ENCODE peak calls at places on chromosomes 16 and 17, in four cellular contexts. X is astrocyte of the spinal cord, W is tibial artery, V is cardiac muscle cell. R is an unnamed sample.

GRCh38 chr17:28747046-28747691 is 3.4 kb downstream of the TRAF4 start:
- DNase-seq in X (no peak), W (no peak), V (no peak), R (no peak)

GRCh38 chr17:65855245-65855644 is 293.8 kb upstream of the AXIN2 start:
- DNase-seq in X (peak; percentile 14), W (no peak), V (peak; percentile 6), R (no peak)

GRCh38 chr17:81039854-81040758 is 5.2 kb downstream of the BAIAP2 start:
- DNase-seq in X (peak; percentile 78), W (no peak), V (peak; percentile 57), R (no peak)

GRCh38 chr17:63156986-63157385 is 191.0 kb downstream of the TANC2 start:
- DNase-seq in X (no peak), W (no peak), V (no peak), R (no peak)

GRCh38 chr17:37147301-37147812 is 198.6 kb downstream of the AATF start:
- DNase-seq in X (peak; percentile 36), W (no peak), V (peak; percentile 11), R (no peak)

GRCh38 chr17:49069585-49070273 is 62.8 kb upstream of the B4GALNT2 start:
- DNase-seq in X (peak; percentile 34), W (no peak), V (peak; percentile 20), R (no peak)

GRCh38 chr17:83189013-83189672 is 109.7 kb downstream of the METRNL start:
- DNase-seq in X (no peak), W (no peak), V (no peak), R (no peak)

GRCh38 chr17:10815318-10815717 is 11.4 kb upstream of the TMEM238L start:
- DNase-seq in X (no peak), W (no peak), V (no peak), R (no peak)

GRCh38 chr17:52470553-52470952 is 312.0 kb upstream of the CA10 start:
- DNase-seq in X (no peak), W (no peak), V (no peak), R (no peak)

GRCh38 chr16:69328854-69329316 is 1.5 kb downstream of the PDF start:
- DNase-seq in X (peak; percentile 70), W (peak; percentile 2), V (no peak), R (no peak)

GRCh38 chr17:78144736-78145641 is 1.2 kb upstream of the C17orf99 start:
- DNase-seq in X (no peak), W (no peak), V (peak; percentile 18), R (no peak)

GRCh38 chr17:45132302-45132568 is at the start of gene PLCD3:
- DNase-seq in X (no peak), W (no peak), V (no peak), R (no peak)

GRCh38 chr16:70437582-70438324 is 1.1 kb downstream of the ST3GAL2 start:
- DNase-seq in X (peak; percentile 51), W (no peak), V (peak; percentile 71), R (no peak)

GRCh38 chr16:83143788-83144187 is 517.0 kb downstream of the CDH13 start:
- DNase-seq in X (peak; percentile 87), W (no peak), V (peak; percentile 40), R (no peak)

GRCh38 chr16:67406111-67406593 is 10.1 kb downstream of the ZDHHC1 start:
- DNase-seq in X (peak; percentile 58), W (no peak), V (peak; percentile 43), R (no peak)

GRCh38 chr16:87724490-87725291 is 41.1 kb downstream of the KLHDC4 start:
- DNase-seq in X (no peak), W (no peak), V (no peak), R (no peak)

GRCh38 chr17:3710951-3711383 is 12.7 kb upstream of the HASPIN start:
- DNase-seq in X (peak; percentile 45), W (no peak), V (peak; percentile 60), R (no peak)

GRCh38 chr16:28280881-28281836 is 11.2 kb upstream of the SBK1 start:
- DNase-seq in X (no peak), W (no peak), V (no peak), R (no peak)
- TF ChIP-seq CTCF in X (no peak), W (no peak), V (no peak), R (no peak)

GRCh38 chr16:53022374-53022773 is 30.3 kb downstream of the CHD9NB start:
- DNase-seq in X (peak; percentile 50), W (no peak), V (peak; percentile 72), R (peak; percentile 28)
- TF ChIP-seq CTCF in X (peak; percentile 61), W (peak; percentile 34), V (peak; percentile 69), R (peak; percentile 84)

GRCh38 chr17:20172378-20172775 is 163.2 kb downstream of the SPECC1 start:
- DNase-seq in X (no peak), W (no peak), V (no peak), R (no peak)
- TF ChIP-seq CTCF in X (no peak), W (no peak), V (no peak), R (no peak)

GRCh38 chr17:9622961-9623360 is 22.4 kb upstream of the USP43 start:
- DNase-seq in X (no peak), W (no peak), V (no peak), R (no peak)

GRCh38 chr17:9632741-9633140 is 12.6 kb upstream of the USP43 start:
- DNase-seq in X (no peak), W (no peak), V (no peak), R (no peak)

DNA sequence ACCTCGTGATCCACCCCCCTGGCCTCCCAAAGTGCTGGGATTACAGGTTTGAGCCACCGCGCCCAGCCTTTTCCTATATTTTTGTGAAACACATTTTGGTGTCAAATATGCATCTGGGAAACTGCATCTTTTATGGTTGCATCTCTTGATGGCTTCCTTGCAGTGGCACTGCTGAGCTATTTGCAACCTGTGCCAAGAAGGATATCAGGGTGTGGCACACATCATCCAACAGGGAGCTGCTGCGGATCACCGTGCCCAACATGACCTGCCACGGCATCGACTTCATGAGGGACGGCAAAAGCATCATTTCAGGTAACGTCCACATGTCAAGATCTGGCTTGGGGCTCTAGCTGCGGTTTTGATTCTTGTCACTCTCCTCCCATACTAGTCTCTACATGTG is 16.8 kb upstream of the USP43 start:
- DNase-seq in X (no peak), W (no peak), V (no peak), R (no peak)
- TF ChIP-seq CTCF in X (no peak), W (no peak), V (no peak), R (no peak)

GRCh38 chr16:5065813-5066212 is at the start of gene C16orf89:
- DNase-seq in X (no peak), W (no peak), V (no peak), R (no peak)

GRCh38 chr16:5064915-5065314 is 841 bp downstream of the C16orf89 start:
- DNase-seq in X (no peak), W (no peak), V (no peak), R (no peak)

GRCh38 chr16:5062051-5062450 is 3.7 kb downstream of the C16orf89 start:
- DNase-seq in X (no peak), W (no peak), V (no peak), R (no peak)

GRCh38 chr16:5065368-5065767 is 388 bp downstream of the C16orf89 start:
- DNase-seq in X (no peak), W (no peak), V (peak; percentile 41), R (no peak)

GRCh38 chr16:5062790-5063765 is 2.7 kb downstream of the C16orf89 start:
- DNase-seq in X (no peak), W (no peak), V (no peak), R (no peak)
- TF ChIP-seq CTCF in X (no peak), W (no peak), V (no peak), R (no peak)

GRCh38 chr17:31527606-31528005 is 136.1 kb downstream of the RAB11FIP4 start:
- DNase-seq in X (peak; percentile 19), W (no peak), V (peak; percentile 62), R (no peak)
- TF ChIP-seq CTCF in X (no peak), W (no peak), V (peak; percentile 16), R (no peak)

GRCh38 chr16:11972128-11972527 is 4.4 kb upstream of the SNX29 start:
- DNase-seq in X (no peak), W (no peak), V (peak; percentile 38), R (no peak)
- TF ChIP-seq CTCF in X (peak; percentile 27), W (no peak), V (peak; percentile 23), R (peak; percentile 14)

GRCh38 chr16:31298958-31299357 is 39.2 kb downstream of the ITGAM start:
- DNase-seq in X (no peak), W (no peak), V (peak; percentile 4), R (no peak)
- TF ChIP-seq CTCF in X (no peak), W (no peak), V (no peak), R (peak; percentile 15)

GRCh38 chr17:39638317-39638716 is 1.4 kb downstream of the STARD3 start:
- DNase-seq in X (no peak), W (no peak), V (no peak), R (no peak)

GRCh38 chr17:39639043-39639442 is 2.1 kb downstream of the STARD3 start:
- DNase-seq in X (no peak), W (no peak), V (no peak), R (no peak)

GRCh38 chr17:39635614-39636176 is 1.2 kb upstream of the STARD3 start:
- DNase-seq in X (no peak), W (no peak), V (no peak), R (no peak)

GRCh38 chr17:39636587-39636926 is 387 bp upstream of the STARD3 start:
- DNase-seq in X (peak; percentile 29), W (no peak), V (no peak), R (no peak)

DNA sequence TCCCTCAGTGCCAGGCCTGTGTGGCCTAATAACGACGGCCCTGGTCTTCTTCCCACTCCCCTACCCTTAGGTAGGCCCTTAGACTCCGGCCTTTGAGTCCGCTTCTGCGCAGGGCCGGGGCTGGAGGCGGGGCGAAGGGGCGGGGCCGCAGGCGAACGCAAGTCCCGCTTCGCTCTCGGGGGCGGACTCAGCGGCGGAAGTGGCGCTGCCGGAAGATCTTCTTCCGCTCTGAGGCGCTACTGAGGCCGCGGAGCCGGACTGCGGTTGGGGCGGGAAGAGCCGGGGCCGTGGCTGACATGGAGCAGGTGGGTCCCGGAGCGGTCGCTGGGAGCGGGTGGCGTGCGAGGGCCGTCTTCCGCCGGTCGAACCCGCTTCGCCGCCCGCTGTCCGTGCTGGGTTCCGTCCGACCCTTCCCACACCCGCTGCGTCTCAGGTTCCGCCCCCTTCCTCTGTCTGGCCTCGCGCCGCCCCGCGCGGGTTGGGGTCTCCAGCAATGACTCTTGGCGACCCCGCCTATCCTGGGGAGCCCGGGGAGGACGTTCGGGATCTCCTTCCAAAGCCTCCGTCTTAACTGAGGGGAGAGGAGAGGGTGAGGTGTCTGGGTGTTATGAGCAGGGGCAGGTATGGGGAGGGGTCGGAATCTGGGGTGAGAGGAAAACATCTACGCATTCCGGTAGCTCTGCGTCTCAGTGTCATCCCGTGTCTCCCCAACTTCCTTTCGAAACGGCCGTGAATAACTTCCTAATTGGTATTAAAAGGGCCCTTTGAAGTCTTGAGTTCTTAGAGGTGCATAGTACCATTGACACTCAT is at the start of gene STARD3:
- DNase-seq in X (peak; percentile 87), W (peak; percentile 88), V (peak; percentile 91), R (peak; percentile 79)
- TF ChIP-seq CTCF in X (no peak), W (no peak), V (no peak), R (no peak)

GRCh38 chr16:31403590-31404352 is 10.6 kb downstream of the ITGAD start:
- DNase-seq in X (no peak), W (no peak), V (no peak), R (no peak)
- TF ChIP-seq CTCF in X (no peak), W (no peak), V (no peak), R (no peak)

R was measured in progenitor cell of endocrine pancreas.